ENCODE peak calls at places on chromosomes 6 and 20, in eight cellular contexts. T, B, P, A, R, Z, F and D are unnamed samples.

GRCh38 chr20:57507477-57507876 is 17.5 kb downstream of the CTCFL start:
- DNase-seq in B (no peak), F (no peak), A (no peak), P (no peak), T (no peak), R (no peak), Z (no peak), D (no peak)

GRCh38 chr6:143621876-143622605 is 55.7 kb upstream of the PHACTR2 start:
- DNase-seq in T (no peak), P (no peak), Z (no peak), R (no peak), A (no peak), B (no peak), F (no peak), D (no peak)

GRCh38 chr6:159899994-159900745 is 9.4 kb downstream of the MAS1 start:
- DNase-seq in P (no peak), R (peak), T (no peak), Z (peak), F (no peak), A (no peak), B (no peak), D (no peak)

GRCh38 chr6:159104931-159105330 is 60.1 kb upstream of the TAGAP start:
- DNase-seq in P (no peak), A (no peak), T (no peak), R (no peak), F (no peak), B (no peak), Z (no peak), D (no peak)

GRCh38 chr6:85287654-85288053 is 162.2 kb upstream of the NT5E start:
- DNase-seq in R (no peak), A (no peak), B (no peak), P (no peak), T (no peak), Z (no peak), F (no peak), D (no peak)

GRCh38 chr6:24274441-24275083 is 83.3 kb downstream of the DCDC2 start:
- DNase-seq in P (no peak), Z (peak), R (no peak), A (no peak), B (no peak), T (no peak), F (peak), D (no peak)

GRCh38 chr20:37042986-37043972 is 52.5 kb downstream of the RBL1 start:
- DNase-seq in T (no peak), B (peak), Z (no peak), P (peak), F (no peak), A (no peak), R (no peak), D (peak)

GRCh38 chr6:113995632-113996031 is 24.7 kb upstream of the HDAC2 start:
- DNase-seq in R (peak), F (peak), A (no peak), B (no peak), P (no peak), Z (peak), T (peak), D (no peak)

GRCh38 chr6:21731411-21732031 is 138.0 kb downstream of the SOX4 start:
- DNase-seq in T (no peak), B (no peak), F (no peak), A (no peak), R (no peak), Z (peak), P (no peak), D (no peak)

GRCh38 chr6:157054531-157054979 is 268.8 kb downstream of the TMEM242 start:
- DNase-seq in R (no peak), F (no peak), A (peak), P (no peak), T (no peak), B (peak), Z (no peak), D (no peak)

GRCh38 chr20:21393142-21393541 is 4.2 kb downstream of the NKX2-4 start:
- DNase-seq in P (no peak), B (no peak), Z (no peak), A (no peak), T (no peak), R (no peak), F (no peak), D (no peak)

GRCh38 chr6:56916849-56917551 is 37.9 kb upstream of the BEND6 start:
- DNase-seq in T (peak), A (no peak), B (no peak), R (no peak), P (no peak), Z (no peak), F (no peak), D (no peak)

GRCh38 chr6:66128238-66128637 is 421.2 kb upstream of the EYS start:
- DNase-seq in A (no peak), R (no peak), Z (no peak), T (peak), F (no peak), B (no peak), P (no peak), D (no peak)

GRCh38 chr6:14149053-14149746 is 31.6 kb downstream of the CD83 start:
- DNase-seq in F (no peak), Z (no peak), A (no peak), R (no peak), P (no peak), B (peak), T (no peak), D (no peak)

GRCh38 chr6:2327591-2327990 is 82.2 kb upstream of the GMDS start:
- DNase-seq in T (no peak), R (no peak), A (no peak), B (no peak), P (no peak), F (no peak), Z (no peak), D (no peak)

GRCh38 chr6:125363010-125363359 is 61.2 kb upstream of the HDDC2 start:
- DNase-seq in F (peak), A (no peak), T (no peak), Z (no peak), P (no peak), B (no peak), R (no peak), D (no peak)

GRCh38 chr6:5466459-5466858 is 205.1 kb downstream of the FARS2 start:
- DNase-seq in F (no peak), T (no peak), A (no peak), Z (no peak), P (no peak), B (no peak), R (peak), D (no peak)

GRCh38 chr6:82073484-82073883 is 174.1 kb downstream of the IBTK start:
- DNase-seq in B (no peak), T (peak), A (no peak), R (no peak), Z (peak), P (no peak), F (no peak), D (no peak)